ENCODE peak calls at places on chromosomes 11 and 22, in seven cellular contexts. E is coronary artery; S is H9; J is ovary; Y is mesendoderm; M is upper lobe of right lung; H is CD4-positive, alpha-beta T cell. R is an unnamed sample.

GRCh38 chr22:21984793-21985192 is 2.2 kb upstream of the TOP3B start:
- DNase-seq in J (no peak), S (peak; percentile 83), M (no peak), H (no peak), Y (peak; percentile 81), E (no peak), R (no peak)

GRCh38 chr11:123653405-123653996 is 923 bp downstream of the SCN3B start:
- DNase-seq in H (no peak), J (no peak), E (no peak), S (no peak), M (no peak), Y (peak; percentile 77), R (no peak)

GRCh38 chr11:45400594-45400993 is 114.5 kb upstream of the SYT13 start:
- DNase-seq in E (no peak), M (no peak), H (no peak), Y (no peak), J (no peak), S (no peak), R (no peak)

GRCh38 chr11:45624095-45624494 is 41.3 kb downstream of the CHST1 start:
- DNase-seq in H (no peak), Y (no peak), M (no peak), J (no peak), S (no peak), E (no peak), R (no peak)

GRCh38 chr11:3949132-3949531 is 93.7 kb downstream of the STIM1 start:
- DNase-seq in Y (no peak), H (no peak), J (no peak), M (no peak), E (no peak), S (no peak), R (peak; percentile 47)

GRCh38 chr11:75244052-75244814 is 3.7 kb downstream of the TPBGL start:
- DNase-seq in S (peak; percentile 8), M (no peak), Y (no peak), J (no peak), E (no peak), H (no peak), R (no peak)

GRCh38 chr22:40346178-40347064 is at the start of gene ADSL:
- DNase-seq in S (peak; percentile 89), J (peak; percentile 89), M (peak; percentile 95), H (peak; percentile 75), E (peak; percentile 92), Y (peak; percentile 94), R (peak; percentile 86)

GRCh38 chr11:120539681-120540369 is 28.3 kb downstream of the GRIK4 start:
- DNase-seq in S (no peak), H (no peak), J (no peak), M (no peak), E (no peak), Y (no peak), R (no peak)

GRCh38 chr22:45537734-45538181 is 35.1 kb downstream of the FBLN1 start:
- DNase-seq in M (no peak), J (peak; percentile 70), H (no peak), E (peak; percentile 86), S (no peak), Y (no peak), R (no peak)

GRCh38 chr11:18243783-18244362 is 4.6 kb downstream of the SAA2 start:
- DNase-seq in S (peak; percentile 69), Y (peak; percentile 83), M (no peak), E (no peak), J (no peak), H (peak; percentile 50), R (peak; percentile 79)

GRCh38 chr11:24516658-24517057 is 19.8 kb downstream of the LUZP2 start:
- DNase-seq in E (no peak), M (no peak), J (no peak), H (no peak), Y (no peak), S (no peak), R (no peak)

GRCh38 chr11:112297248-112297866 is 36.7 kb upstream of the PLET1 start:
- DNase-seq in J (no peak), M (no peak), E (no peak), H (no peak), S (no peak), Y (no peak), R (peak; percentile 18)

GRCh38 chr11:108592591-108593213 is 866 bp downstream of the EXPH5 start:
- DNase-seq in M (peak; percentile 80), H (no peak), E (no peak), S (peak; percentile 40), J (peak; percentile 36), Y (no peak), R (peak; percentile 35)

GRCh38 chr11:614583-615452 is 932 bp downstream of the IRF7 start:
- DNase-seq in M (peak; percentile 77), H (no peak), Y (no peak), E (peak; percentile 73), S (no peak), J (peak; percentile 61), R (no peak)

GRCh38 chr22:50102946-50103345 is 13.1 kb downstream of the MOV10L1 start:
- DNase-seq in E (no peak), J (no peak), Y (peak; percentile 37), H (no peak), M (no peak), S (no peak), R (no peak)

DNA sequence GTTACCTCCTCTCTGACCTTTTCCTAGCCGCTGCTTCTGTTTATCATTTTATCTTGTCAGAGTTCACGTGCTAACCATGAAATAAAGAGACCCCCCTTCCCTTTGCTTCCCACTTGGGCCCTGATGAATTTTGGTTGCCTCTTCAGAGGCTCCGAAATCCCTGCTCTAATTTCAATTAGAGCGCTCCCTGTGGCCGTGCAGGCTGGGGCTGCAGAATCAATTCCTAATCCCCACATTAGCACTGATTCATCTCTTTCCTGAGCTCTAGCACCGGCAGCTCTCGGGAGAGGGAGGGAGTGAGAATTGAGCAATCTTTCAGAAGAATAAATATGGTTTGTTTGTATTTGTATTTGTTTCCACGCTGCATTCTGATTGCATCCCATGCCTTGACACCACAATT is 76.9 kb downstream of the NTM start:
- DNase-seq in J (no peak), H (no peak), M (no peak), S (no peak), E (no peak), Y (no peak), R (no peak)
- H3K27ac ChIP-seq in J (no peak overlapping the region), H (no peak overlapping the region), M (no peak overlapping the region), S (no peak overlapping the region), E (no peak overlapping the region), Y (no peak overlapping the region), R (no peak overlapping the region)

GRCh38 chr22:44360686-44361381 is 48.1 kb upstream of the SHISAL1 start:
- DNase-seq in Y (peak; percentile 33), S (no peak), H (no peak), M (peak; percentile 67), E (peak; percentile 92), J (peak; percentile 52), R (no peak)
- H3K27ac ChIP-seq in Y (no peak overlapping the region), S (no peak overlapping the region), H (no peak overlapping the region), M (peak overlapping the region; percentile 42), E (peak overlapping the region; percentile 73), J (no peak overlapping the region), R (no peak overlapping the region)

GRCh38 chr11:64553554-64554201 is 37.3 kb upstream of the SLC22A12 start:
- DNase-seq in S (peak; percentile 74), E (no peak), J (peak; percentile 80), Y (peak; percentile 67), H (peak; percentile 49), M (peak; percentile 79), R (peak; percentile 45)
- H3K27ac ChIP-seq in S (no peak overlapping the region), E (no peak overlapping the region), J (peak overlapping the region; percentile 42), Y (no peak overlapping the region), H (no peak overlapping the region), M (peak overlapping the region; percentile 14), R (no peak overlapping the region)

GRCh38 chr11:34647131-34647530 is 26.2 kb downstream of the EHF start:
- DNase-seq in H (no peak), Y (no peak), S (no peak), J (no peak), M (no peak), E (no peak), R (no peak)

GRCh38 chr11:34646431-34646830 is 25.5 kb downstream of the EHF start:
- DNase-seq in M (no peak), Y (no peak), S (no peak), E (no peak), H (no peak), J (no peak), R (no peak)

GRCh38 chr11:34649597-34649996 is 28.7 kb downstream of the EHF start:
- DNase-seq in S (no peak), E (no peak), Y (no peak), J (no peak), H (no peak), M (no peak), R (no peak)

GRCh38 chr11:34647532-34647931 is 26.6 kb downstream of the EHF start:
- DNase-seq in H (no peak), E (no peak), J (no peak), M (no peak), S (no peak), Y (no peak), R (no peak)

GRCh38 chr11:34648036-34648435 is 27.1 kb downstream of the EHF start:
- DNase-seq in H (no peak), Y (no peak), E (no peak), S (no peak), M (no peak), J (no peak), R (no peak)
- H3K27ac ChIP-seq in H (no peak overlapping the region), Y (no peak overlapping the region), E (no peak overlapping the region), S (no peak overlapping the region), M (no peak overlapping the region), J (no peak overlapping the region), R (no peak overlapping the region)

DNA sequence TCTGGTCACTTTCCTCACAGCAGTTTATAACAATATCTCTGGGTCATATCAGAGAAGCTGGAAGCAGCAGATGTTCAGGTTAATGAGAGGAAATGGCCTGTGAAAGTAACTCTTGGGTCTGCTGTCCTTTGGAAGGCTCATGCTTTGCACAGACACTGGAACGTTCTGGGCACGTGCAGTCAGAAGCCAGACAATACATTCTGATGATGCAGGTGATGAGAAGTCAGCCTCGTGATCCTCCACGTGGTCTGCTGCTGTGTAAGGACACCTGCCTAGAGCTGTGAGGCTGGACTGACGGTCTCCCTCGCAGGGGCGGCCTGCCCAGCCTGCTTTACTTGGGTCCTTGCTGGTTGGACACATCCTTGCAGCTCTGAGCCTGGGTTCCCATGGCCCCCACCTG is 18.8 kb upstream of the ADORA2A start:
- DNase-seq in S (no peak), M (no peak), J (no peak), E (no peak), H (no peak), Y (no peak), R (no peak)
- H3K27ac ChIP-seq in S (no peak overlapping the region), M (no peak overlapping the region), J (no peak overlapping the region), E (no peak overlapping the region), H (no peak overlapping the region), Y (no peak overlapping the region), R (no peak overlapping the region)

DNA sequence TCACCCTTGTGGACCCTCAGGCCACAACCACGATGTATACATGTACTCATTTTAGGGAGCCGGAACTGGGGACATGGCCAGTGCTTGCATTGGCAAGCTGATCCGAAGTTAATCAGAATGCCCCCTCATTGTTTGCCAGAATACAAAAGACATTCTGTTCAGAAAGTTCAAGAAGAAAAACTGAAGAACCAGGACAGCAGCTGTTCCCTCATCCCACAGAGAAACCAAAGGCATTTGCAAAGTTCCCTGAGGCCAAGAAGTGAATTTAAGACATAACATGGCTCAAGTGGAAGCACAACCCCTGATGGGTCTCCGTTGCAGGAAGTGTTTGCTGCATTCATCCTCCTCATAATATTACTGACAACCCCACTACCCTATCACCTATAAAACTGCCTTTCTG is 101.8 kb upstream of the AKIP1 start:
- DNase-seq in Y (no peak), H (no peak), J (no peak), M (no peak), E (no peak), S (no peak), R (no peak)
- H3K27ac ChIP-seq in Y (no peak overlapping the region), H (no peak overlapping the region), J (peak overlapping the region; percentile 30), M (peak overlapping the region; percentile 90), E (peak overlapping the region; percentile 29), S (no peak overlapping the region), R (no peak overlapping the region)

GRCh38 chr22:30413001-30413400 is 12.6 kb upstream of the MTFP1 start:
- DNase-seq in E (no peak), S (no peak), H (no peak), M (no peak), J (no peak), Y (no peak), R (no peak)
- H3K27ac ChIP-seq in E (no peak overlapping the region), S (no peak overlapping the region), H (no peak overlapping the region), M (no peak overlapping the region), J (no peak overlapping the region), Y (no peak overlapping the region), R (no peak overlapping the region)